ENCODE peak calls at places on chromosomes 12 and 14, in eight cellular contexts. One of them, this sample, is unnamed.

GRCh38 chr14:100867631-100868315 is 35.7 kb downstream of the RTL1 start:
- DNase-seq in Peyer's patch: peak
- DNase-seq in pulmonary artery endothelial cell: no peak
- DNase-seq in mesendoderm: no peak
- DNase-seq in frontal cortex: no peak
- DNase-seq in NCI-H1417: no peak
- DNase-seq in NCI-H187: no peak
- DNase-seq in left ventricle myocardium inferior: peak
- DNase-seq in this sample: no peak

GRCh38 chr12:110744697-110745264 is 2.1 kb upstream of the PPP1CC start:
- DNase-seq in Peyer's patch: peak
- DNase-seq in NCI-H1417: no peak
- DNase-seq in frontal cortex: no peak
- DNase-seq in mesendoderm: peak
- DNase-seq in pulmonary artery endothelial cell: no peak
- DNase-seq in NCI-H187: no peak
- DNase-seq in left ventricle myocardium inferior: no peak
- DNase-seq in this sample: no peak

GRCh38 chr12:6167327-6168280 is 32.6 kb upstream of the CD9 start:
- DNase-seq in NCI-H1417: no peak
- DNase-seq in frontal cortex: no peak
- DNase-seq in Peyer's patch: no peak
- DNase-seq in left ventricle myocardium inferior: no peak
- DNase-seq in NCI-H187: no peak
- DNase-seq in pulmonary artery endothelial cell: peak
- DNase-seq in mesendoderm: no peak
- DNase-seq in this sample: no peak

GRCh38 chr12:79402626-79403025 is 288.1 kb downstream of the PAWR start:
- DNase-seq in NCI-H1417: no peak
- DNase-seq in Peyer's patch: no peak
- DNase-seq in frontal cortex: no peak
- DNase-seq in mesendoderm: no peak
- DNase-seq in NCI-H187: no peak
- DNase-seq in left ventricle myocardium inferior: no peak
- DNase-seq in pulmonary artery endothelial cell: no peak
- DNase-seq in this sample: no peak

GRCh38 chr14:22976620-22977433 is 5.5 kb downstream of the AJUBA start:
- DNase-seq in frontal cortex: no peak
- DNase-seq in NCI-H187: no peak
- DNase-seq in left ventricle myocardium inferior: no peak
- DNase-seq in mesendoderm: peak
- DNase-seq in Peyer's patch: no peak
- DNase-seq in pulmonary artery endothelial cell: no peak
- DNase-seq in NCI-H1417: peak
- DNase-seq in this sample: no peak

GRCh38 chr12:25794580-25794979 is 163.9 kb upstream of the RASSF8 start:
- DNase-seq in Peyer's patch: no peak
- DNase-seq in NCI-H1417: no peak
- DNase-seq in frontal cortex: no peak
- DNase-seq in pulmonary artery endothelial cell: peak
- DNase-seq in left ventricle myocardium inferior: no peak
- DNase-seq in mesendoderm: no peak
- DNase-seq in NCI-H187: no peak
- DNase-seq in this sample: no peak

GRCh38 chr12:9707864-9708808 is 24.8 kb downstream of the CLECL1 start:
- DNase-seq in mesendoderm: peak
- DNase-seq in NCI-H187: no peak
- DNase-seq in frontal cortex: no peak
- DNase-seq in NCI-H1417: peak
- DNase-seq in left ventricle myocardium inferior: peak
- DNase-seq in Peyer's patch: no peak
- DNase-seq in pulmonary artery endothelial cell: peak
- DNase-seq in this sample: peak

GRCh38 chr14:95408731-95409471 is 89.2 kb upstream of the CLMN start:
- DNase-seq in Peyer's patch: no peak
- DNase-seq in NCI-H187: no peak
- DNase-seq in left ventricle myocardium inferior: no peak
- DNase-seq in pulmonary artery endothelial cell: no peak
- DNase-seq in mesendoderm: no peak
- DNase-seq in NCI-H1417: no peak
- DNase-seq in frontal cortex: no peak
- DNase-seq in this sample: no peak

GRCh38 chr12:105214141-105214540 is 21.8 kb downstream of the APPL2 start:
- DNase-seq in pulmonary artery endothelial cell: no peak
- DNase-seq in frontal cortex: no peak
- DNase-seq in NCI-H187: no peak
- DNase-seq in left ventricle myocardium inferior: no peak
- DNase-seq in NCI-H1417: no peak
- DNase-seq in mesendoderm: no peak
- DNase-seq in Peyer's patch: no peak
- DNase-seq in this sample: no peak

GRCh38 chr14:105600939-105601359 is 74.6 kb downstream of the TMEM121 start:
- DNase-seq in mesendoderm: no peak
- DNase-seq in frontal cortex: no peak
- DNase-seq in pulmonary artery endothelial cell: no peak
- DNase-seq in left ventricle myocardium inferior: no peak
- DNase-seq in Peyer's patch: no peak
- DNase-seq in NCI-H187: no peak
- DNase-seq in NCI-H1417: no peak
- DNase-seq in this sample: no peak

GRCh38 chr14:61388173-61388975 is 67.0 kb downstream of the PRKCH start:
- DNase-seq in pulmonary artery endothelial cell: no peak
- DNase-seq in left ventricle myocardium inferior: no peak
- DNase-seq in frontal cortex: no peak
- DNase-seq in NCI-H187: no peak
- DNase-seq in Peyer's patch: no peak
- DNase-seq in NCI-H1417: peak
- DNase-seq in mesendoderm: peak
- DNase-seq in this sample: peak

GRCh38 chr12:14167005-14167628 is 185.7 kb upstream of the GRIN2B start:
- DNase-seq in left ventricle myocardium inferior: no peak
- DNase-seq in frontal cortex: peak
- DNase-seq in NCI-H187: no peak
- DNase-seq in Peyer's patch: no peak
- DNase-seq in NCI-H1417: peak
- DNase-seq in pulmonary artery endothelial cell: no peak
- DNase-seq in mesendoderm: peak
- DNase-seq in this sample: peak